ENCODE peak calls at places on chromosomes 6 and 20, in four cellular contexts. J is prostate gland, A is spleen, C is stomach. K is an unnamed sample.

GRCh38 chr6:166512567-166512966 is 73.9 kb downstream of the RAMACL start:
- DNase-seq in J (no peak), A (peak), C (no peak), K (no peak)

GRCh38 chr6:113732384-113732966 is 124.7 kb upstream of the MARCKS start:
- DNase-seq in J (no peak), A (no peak), C (no peak), K (no peak)

GRCh38 chr6:44054635-44055559 is 72.4 kb downstream of the MRPL14 start:
- DNase-seq in J (no peak), A (peak), C (no peak), K (no peak)

GRCh38 chr20:38548356-38549083 is 32.5 kb upstream of the ADIG start:
- DNase-seq in J (no peak), A (no peak), C (no peak), K (no peak)

GRCh38 chr6:13005994-13006393 is 289.4 kb downstream of the PHACTR1 start:
- DNase-seq in J (no peak), A (no peak), C (no peak), K (no peak)

GRCh38 chr6:39776581-39776980 is 15.6 kb upstream of the DAAM2 start:
- DNase-seq in J (no peak), A (no peak), C (no peak), K (no peak)

GRCh38 chr6:132279592-132280139 is 121.6 kb downstream of the MOXD1 start:
- DNase-seq in J (peak), A (peak), C (peak), K (peak)

GRCh38 chr6:4153514-4153985 is 18.2 kb upstream of the ECI2 start:
- DNase-seq in J (no peak), A (no peak), C (no peak), K (no peak)

GRCh38 chr6:163711615-163712568 is 297.4 kb downstream of the QKI start:
- DNase-seq in J (no peak), A (peak), C (no peak), K (peak)

GRCh38 chr6:14380421-14380820 is 262.8 kb downstream of the CD83 start:
- DNase-seq in J (no peak), A (no peak), C (no peak), K (no peak)

GRCh38 chr6:26087284-26088115 is at the start of gene HFE:
- DNase-seq in J (peak), A (peak), C (peak), K (peak)

GRCh38 chr20:50191065-50191565 is 485 bp downstream of the CEBPB start:
- DNase-seq in J (peak), A (peak), C (peak), K (peak)

GRCh38 chr6:12804967-12805645 is 88.5 kb downstream of the PHACTR1 start:
- DNase-seq in J (no peak), A (no peak), C (no peak), K (no peak)

GRCh38 chr6:88538130-88538706 is 372.1 kb upstream of the CNR1 start:
- DNase-seq in J (no peak), A (no peak), C (no peak), K (no peak)

GRCh38 chr20:36454664-36455427 is 86.5 kb upstream of the MYL9 start:
- DNase-seq in J (no peak), A (peak), C (peak), K (no peak)

GRCh38 chr6:109799664-109800063 is 108.6 kb downstream of the FIG4 start:
- DNase-seq in J (no peak), A (no peak), C (peak), K (no peak)

DNA sequence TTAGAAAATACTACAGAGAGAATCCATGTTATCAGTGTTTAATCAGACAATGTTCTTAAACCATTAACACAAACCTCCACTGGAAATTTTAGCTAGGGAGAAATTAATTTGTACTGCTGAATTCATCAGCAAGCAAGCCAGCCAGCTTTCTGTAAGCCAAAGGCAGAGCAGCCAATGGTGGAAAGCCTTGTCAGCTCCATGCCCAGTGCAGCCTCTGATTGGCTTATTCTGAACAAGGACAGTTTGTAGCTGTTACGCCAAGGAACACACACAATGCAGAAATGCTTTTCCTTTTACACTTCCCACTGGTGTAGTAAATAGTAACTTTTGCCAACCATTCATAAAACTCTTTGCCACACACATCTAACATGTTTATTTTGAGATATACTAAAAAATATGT is 265.0 kb downstream of the TENT5A start:
- DNase-seq in J (no peak), A (no peak), C (peak), K (no peak)
- TF ChIP-seq POLR2AphosphoS5 in J (no peak), A (no peak), C (no peak), K (no peak)

GRCh38 chr6:137206562-137206961 is 12.6 kb downstream of the IFNGR1 start:
- DNase-seq in J (no peak), A (no peak), C (no peak), K (no peak)
- TF ChIP-seq POLR2AphosphoS5 in J (no peak), A (no peak), C (no peak), K (no peak)

GRCh38 chr6:63306446-63306845 is 13.3 kb downstream of the LGSN start:
- DNase-seq in J (no peak), A (no peak), C (no peak), K (no peak)
- TF ChIP-seq POLR2AphosphoS5 in J (no peak), A (no peak), C (no peak), K (no peak)

DNA sequence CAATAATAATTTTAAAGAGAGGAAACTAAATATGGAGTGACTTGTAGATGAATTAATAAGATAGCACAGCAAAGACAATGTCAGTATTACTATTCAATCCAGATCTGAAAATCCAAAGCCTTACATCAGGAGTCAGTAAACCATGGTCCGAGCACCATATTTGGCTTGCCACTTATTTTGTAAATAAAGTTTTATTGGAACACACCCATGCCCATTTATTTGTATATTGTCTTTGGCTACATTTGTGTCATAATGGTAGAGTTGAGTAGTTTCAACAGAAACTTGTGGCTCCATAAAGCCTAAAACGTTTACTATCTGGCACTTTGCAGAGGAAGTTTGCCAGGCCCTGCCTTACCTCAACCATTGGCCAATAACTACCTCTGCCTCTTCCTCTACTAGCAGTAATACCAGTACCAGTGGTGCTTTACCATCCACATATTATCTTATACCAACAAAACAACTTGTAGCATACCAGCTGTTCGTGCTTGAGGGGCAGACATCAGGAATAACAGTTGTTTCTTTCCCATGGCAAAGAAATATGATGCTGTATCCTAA is 51.8 kb upstream of the SYNJ2 start:
- DNase-seq in J (no peak), A (no peak), C (no peak), K (no peak)
- TF ChIP-seq POLR2AphosphoS5 in J (no peak), A (no peak), C (no peak), K (no peak)

GRCh38 chr20:46758929-46759669 is 49.6 kb downstream of the SLC2A10 start:
- DNase-seq in J (no peak), A (no peak), C (no peak), K (no peak)
- TF ChIP-seq POLR2AphosphoS5 in J (no peak), A (no peak), C (no peak), K (no peak)

DNA sequence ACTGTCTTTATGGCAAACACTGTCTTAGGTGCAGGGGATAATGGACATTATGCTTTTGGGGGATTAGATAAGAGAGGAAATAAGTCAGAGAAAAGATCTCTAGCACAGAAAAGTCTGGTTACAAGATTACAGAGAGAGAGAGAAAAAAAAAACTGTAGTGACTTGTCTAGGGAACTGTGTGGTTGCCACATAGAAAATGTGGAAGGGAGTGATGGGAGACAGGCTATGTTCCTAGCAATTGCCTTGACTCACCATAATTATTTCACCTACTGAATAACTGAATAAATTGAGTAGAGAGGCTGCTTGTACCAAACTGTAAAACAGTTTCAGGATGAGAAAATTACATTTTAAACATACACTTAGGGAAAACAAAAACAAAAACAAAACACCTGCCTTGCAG is 229.7 kb downstream of the LAMA2 start:
- DNase-seq in J (no peak), A (no peak), C (no peak), K (no peak)
- TF ChIP-seq POLR2AphosphoS5 in J (no peak), A (no peak), C (no peak), K (no peak)

DNA sequence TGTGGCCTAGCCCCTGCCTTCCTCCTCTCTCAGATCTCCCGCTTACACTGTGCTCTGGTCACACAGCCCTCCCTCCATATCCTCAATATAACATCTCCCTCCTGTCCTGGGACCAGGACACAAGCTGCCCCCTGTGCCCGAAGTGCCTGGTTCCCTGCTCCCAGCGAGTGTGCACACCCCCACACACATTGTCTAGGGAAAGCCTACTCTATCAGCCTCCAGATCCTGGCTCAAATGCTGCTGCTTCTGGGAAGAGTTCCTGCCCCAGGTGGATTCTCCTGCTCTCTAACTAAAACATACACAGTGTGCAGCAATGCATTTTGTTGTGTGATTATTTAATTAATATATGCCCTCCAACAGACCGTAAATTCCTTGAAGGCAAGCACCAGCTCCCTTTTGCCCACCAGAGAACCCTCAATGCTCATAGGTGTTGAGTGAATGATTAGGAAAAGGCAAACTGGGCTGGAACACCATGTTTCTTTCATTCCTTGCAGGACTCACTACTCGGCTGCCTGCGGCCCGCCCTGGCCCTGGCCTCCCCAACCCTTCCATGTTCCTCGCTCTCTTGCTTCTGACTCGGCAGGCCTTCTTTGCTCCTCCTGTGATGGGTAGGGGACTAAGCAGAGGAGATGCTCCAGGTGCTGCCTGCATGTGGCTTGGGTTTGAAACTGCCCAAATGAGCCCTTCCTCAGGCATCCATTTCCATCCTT is 194.6 kb downstream of the ZDHHC14 start:
- DNase-seq in J (no peak), A (no peak), C (no peak), K (no peak)
- TF ChIP-seq POLR2AphosphoS5 in J (no peak), A (no peak), C (no peak), K (no peak)

GRCh38 chr6:125924169-125924568 is 32.4 kb upstream of the HINT3 start:
- DNase-seq in J (no peak), A (no peak), C (no peak), K (no peak)
- TF ChIP-seq POLR2AphosphoS5 in J (no peak), A (no peak), C (no peak), K (no peak)

GRCh38 chr6:50845499-50846108 is 26.9 kb downstream of the TFAP2B start:
- DNase-seq in J (no peak), A (no peak), C (no peak), K (no peak)
- TF ChIP-seq POLR2AphosphoS5 in J (no peak), A (no peak), C (no peak), K (no peak)

DNA sequence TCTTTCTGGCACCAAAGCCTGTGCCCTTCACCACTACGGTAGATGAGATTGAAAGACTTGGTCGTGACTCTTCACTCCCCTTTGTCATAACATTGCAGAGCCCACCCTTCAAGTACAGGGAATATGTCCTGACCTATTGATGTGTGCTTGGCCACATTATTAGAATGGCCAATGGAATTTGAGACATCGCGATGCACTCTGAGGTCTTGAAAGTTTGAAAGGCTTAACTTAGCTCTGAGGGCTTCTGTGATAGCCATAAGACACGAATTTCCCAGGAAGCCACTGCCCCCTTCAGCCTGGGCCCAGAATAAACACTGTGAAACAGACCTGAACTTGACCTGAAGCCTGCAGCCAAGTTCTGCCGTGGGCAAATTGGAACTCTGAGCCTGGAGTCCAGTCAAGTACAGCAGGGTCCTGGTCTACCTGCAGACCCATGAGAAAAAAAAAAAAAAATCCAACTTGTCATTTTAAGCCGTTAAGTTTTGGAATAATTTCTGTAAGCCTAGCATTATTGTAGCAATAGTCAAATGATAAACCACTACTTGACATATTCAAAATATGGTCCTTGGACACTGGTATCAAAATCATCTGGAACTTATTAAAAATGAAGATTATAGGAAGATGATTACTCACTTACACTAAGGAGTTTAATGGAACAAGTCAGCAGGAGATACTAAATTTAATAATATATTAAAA is 36.9 kb upstream of the TRAF3IP2 start:
- DNase-seq in J (no peak), A (no peak), C (peak), K (no peak)
- TF ChIP-seq POLR2AphosphoS5 in J (no peak), A (peak), C (peak), K (no peak)